ENCODE peak calls at places on chromosomes 7 and 10, in six cellular contexts. V is mesendoderm, R is IMR-90, I is mesenchymal stem cell, B is H1, U is trophoblast cell. G is an unnamed sample.

GRCh38 chr10:27158421-27158820 is 3.3 kb downstream of the MASTL start:
- DNase-seq in V (no peak), I (no peak), B (no peak), R (peak), U (no peak), G (no peak)

GRCh38 chr7:30630986-30631385 is 36.3 kb downstream of the GARS1 start:
- DNase-seq in I (no peak), B (no peak), V (no peak), R (no peak), U (no peak), G (no peak)

GRCh38 chr10:48573045-48573444 is 31.8 kb downstream of the ARHGAP22 start:
- DNase-seq in B (no peak), V (no peak), U (no peak), I (no peak), R (no peak), G (no peak)

GRCh38 chr7:3063016-3063753 is 19.5 kb upstream of the CARD11 start:
- DNase-seq in B (no peak), R (no peak), V (no peak), U (no peak), I (no peak), G (no peak)

GRCh38 chr7:53035499-53036412 is at the start of gene POM121L12:
- DNase-seq in U (no peak), B (no peak), R (no peak), V (no peak), I (no peak), G (no peak)

GRCh38 chr10:94225589-94225988 is 137.2 kb downstream of the NOC3L start:
- DNase-seq in U (no peak), R (no peak), B (no peak), V (peak), I (no peak), G (no peak)

GRCh38 chr7:139914306-139914747 is 85.3 kb downstream of the TBXAS1 start:
- DNase-seq in B (no peak), U (no peak), R (peak), I (peak), V (no peak), G (no peak)

GRCh38 chr7:127392566-127393369 is at the start of gene ZNF800:
- DNase-seq in V (peak), I (peak), U (peak), R (peak), B (peak), G (peak)

GRCh38 chr7:108197371-108198091 is 67.4 kb upstream of the LAMB4 start:
- DNase-seq in U (no peak), V (no peak), R (no peak), B (no peak), I (no peak), G (no peak)

GRCh38 chr10:92697663-92698511 is 8.1 kb downstream of the HHEX start:
- DNase-seq in V (no peak), B (no peak), I (peak), R (peak), U (no peak), G (no peak)

GRCh38 chr10:101066146-101066889 is 4.5 kb downstream of the KAZALD1 start:
- DNase-seq in B (no peak), U (peak), V (peak), I (peak), R (peak), G (peak)

GRCh38 chr7:143367972-143368371 is 5.5 kb upstream of the FAM131B start:
- DNase-seq in U (no peak), V (no peak), B (no peak), R (no peak), I (no peak), G (no peak)

GRCh38 chr7:317643-318405 is 27.9 kb downstream of the FOXL3 start:
- DNase-seq in B (no peak), U (no peak), R (no peak), V (no peak), I (no peak), G (no peak)

GRCh38 chr7:141220263-141220662 is 146.4 kb downstream of the TMEM178B start:
- DNase-seq in I (no peak), R (no peak), V (peak), B (no peak), U (no peak), G (no peak)

GRCh38 chr7:78746261-78746660 is 707.2 kb downstream of the MAGI2 start:
- DNase-seq in I (no peak), V (no peak), R (no peak), U (no peak), B (no peak), G (no peak)

GRCh38 chr7:78747568-78747967 is 705.9 kb downstream of the MAGI2 start:
- DNase-seq in R (no peak), B (no peak), U (no peak), I (no peak), V (no peak), G (no peak)

GRCh38 chr7:78742694-78743093 is 710.8 kb downstream of the MAGI2 start:
- DNase-seq in R (no peak), U (no peak), I (no peak), B (no peak), V (peak), G (no peak)
- H2AK5ac ChIP-seq in R (no peak), U (no peak), I (no peak), B (peak), V (peak), G (no peak)

GRCh38 chr10:96797485-96797884 is 34.6 kb upstream of the LCOR start:
- DNase-seq in V (no peak), U (no peak), I (no peak), R (no peak), B (no peak), G (no peak)

GRCh38 chr10:96791902-96792301 is 40.2 kb upstream of the LCOR start:
- DNase-seq in B (no peak), U (no peak), R (no peak), I (no peak), V (no peak), G (no peak)

GRCh38 chr10:96789571-96790108 is 42.5 kb upstream of the LCOR start:
- DNase-seq in V (peak), R (no peak), B (no peak), I (peak), U (no peak), G (peak)

DNA sequence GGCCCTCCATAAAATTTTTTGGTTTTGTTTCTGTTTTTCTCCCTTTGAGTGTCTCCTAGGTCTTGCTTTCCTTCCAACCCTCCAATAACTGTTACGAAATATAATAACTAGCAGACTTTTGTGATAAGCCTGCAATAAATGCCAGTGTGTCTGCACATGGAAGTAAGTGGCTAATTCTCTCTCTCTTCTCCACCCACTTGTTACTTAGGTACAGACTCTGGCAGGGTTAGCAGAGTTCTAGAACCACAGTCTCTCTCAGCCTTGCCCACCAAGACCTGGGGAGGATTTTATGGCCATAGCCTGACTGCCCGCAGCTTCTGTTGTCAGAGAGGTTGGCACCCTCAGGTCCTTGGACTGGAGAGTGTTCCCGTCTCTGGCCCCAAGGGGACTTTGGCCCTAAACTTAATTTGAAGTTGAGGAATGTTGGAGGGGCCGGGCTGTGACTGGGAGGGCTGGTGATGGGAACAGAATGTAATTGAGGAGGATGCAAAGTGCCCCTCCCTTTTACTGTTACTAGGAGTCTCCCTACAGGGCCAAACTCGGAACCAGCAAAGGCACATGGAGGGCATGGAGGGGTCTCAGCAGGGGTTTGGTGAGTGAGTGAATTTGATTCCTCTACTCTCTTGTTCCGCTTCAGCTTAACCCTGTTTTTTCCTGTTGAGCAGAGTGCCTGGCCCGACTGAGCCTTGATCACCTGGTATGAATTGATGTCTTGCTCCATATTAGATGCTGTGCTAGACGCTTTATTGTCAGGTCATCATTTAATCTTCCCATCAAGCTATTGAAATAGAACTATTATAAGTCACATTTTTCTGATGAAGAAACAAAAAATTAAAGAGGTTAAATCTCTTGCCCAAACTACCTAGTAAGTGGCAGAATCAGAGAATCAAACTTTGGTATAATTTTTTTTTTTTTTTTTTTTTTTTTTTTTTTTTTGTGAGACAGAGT is 37.0 kb upstream of the LCOR start:
- DNase-seq in R (no peak), V (no peak), B (no peak), U (no peak), I (no peak), G (no peak)
- H2BK120ac ChIP-seq in R (no peak), V (no peak), B (no peak), U (no peak), I (no peak), G (no peak)

GRCh38 chr10:15251791-15252380 is 83.4 kb upstream of the NMT2 start:
- DNase-seq in V (no peak), B (no peak), U (no peak), I (no peak), R (no peak), G (no peak)

GRCh38 chr10:15254808-15255655 is 86.5 kb upstream of the NMT2 start:
- DNase-seq in I (no peak), R (no peak), U (no peak), V (peak), B (no peak), G (no peak)

GRCh38 chr10:15255961-15256360 is 87.5 kb upstream of the NMT2 start:
- DNase-seq in U (no peak), B (no peak), R (no peak), I (no peak), V (peak), G (no peak)

GRCh38 chr10:15252396-15252795 is 83.9 kb upstream of the NMT2 start:
- DNase-seq in I (no peak), R (no peak), V (no peak), B (no peak), U (no peak), G (no peak)

DNA sequence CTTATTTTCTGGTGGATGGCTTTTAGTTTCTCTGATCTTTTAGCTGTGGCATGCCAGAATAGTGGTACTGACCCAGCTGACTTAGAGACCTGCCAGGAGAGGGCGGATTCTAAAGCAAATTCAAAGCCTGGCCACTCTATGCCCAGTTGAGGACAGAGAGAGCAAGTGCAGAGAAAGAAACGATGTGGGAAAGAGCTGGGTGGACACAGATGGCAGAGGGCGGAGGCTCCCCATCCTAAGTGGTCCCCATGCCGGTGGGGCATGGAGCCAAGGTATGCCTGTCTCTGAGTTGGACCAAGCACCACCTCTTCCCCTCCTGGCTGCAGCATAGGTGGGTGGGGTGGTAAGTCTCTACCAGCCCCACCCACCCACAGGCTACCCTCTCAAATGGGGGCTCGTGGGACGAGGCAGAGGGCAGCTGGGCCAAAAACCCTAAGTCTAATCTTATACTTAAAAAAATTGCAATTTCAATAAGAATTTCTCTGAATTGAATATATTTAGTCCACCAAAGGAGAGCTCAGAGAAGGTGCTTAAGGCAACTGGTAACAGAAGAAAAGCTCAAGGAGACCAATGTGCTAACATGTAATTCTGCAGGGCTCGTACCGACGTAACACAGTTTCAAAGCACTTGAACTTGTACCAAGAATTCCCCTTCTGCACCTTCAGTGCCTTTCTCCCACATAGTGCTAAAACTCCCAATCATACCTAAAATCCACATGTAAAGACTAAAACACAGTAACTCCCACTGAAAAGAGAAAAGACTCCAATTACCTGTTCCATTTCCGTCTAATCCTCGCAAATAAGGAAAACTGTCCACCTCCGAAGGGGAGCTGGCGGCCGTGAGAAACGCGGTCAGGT is 85.7 kb upstream of the NMT2 start:
- DNase-seq in U (no peak), R (no peak), B (no peak), I (no peak), V (no peak), G (no peak)
- H3K4me3 ChIP-seq in U (no peak), R (no peak), B (no peak), I (no peak), V (no peak), G (no peak)

DNA sequence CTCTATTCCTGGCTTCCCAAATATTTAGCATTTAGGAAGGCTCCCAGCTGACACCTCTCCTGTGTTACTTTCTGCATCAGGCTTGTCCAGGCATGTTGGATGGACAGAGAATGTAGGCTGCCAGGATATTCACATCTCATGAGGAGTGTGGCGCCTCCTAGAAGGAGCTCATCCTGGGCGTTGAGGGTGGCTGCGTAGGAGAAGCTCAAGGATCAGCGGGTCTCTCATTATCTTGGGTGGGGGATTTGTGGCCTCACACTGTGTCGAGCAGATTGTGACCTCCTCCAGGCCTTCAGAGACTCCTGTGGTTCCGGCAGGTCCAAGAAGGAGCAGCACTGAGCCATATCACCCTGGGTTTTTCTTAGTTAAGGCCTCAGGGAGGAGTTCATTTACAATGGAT is 8.6 kb upstream of the COBL start:
- DNase-seq in I (no peak), B (no peak), V (no peak), U (peak), R (no peak), G (no peak)
- H2AK5ac ChIP-seq in I (no peak), B (peak), V (no peak), U (peak), R (no peak), G (no peak)

GRCh38 chr10:110567201-110568054 is at the start of gene SMC3:
- DNase-seq in B (peak), U (peak), V (peak), R (peak), I (peak), G (peak)
- H2BK120ac ChIP-seq in B (peak), U (peak), V (peak), R (peak), I (peak), G (peak)

G was measured in neuronal stem cell.